ENCODE peak calls at places on chromosomes 5 and 9, in seven cellular contexts. U is tibial nerve, C is right lobe of liver, J is lower leg skin, B is endothelial cell of umbilical vein, S is H54, G is IMR-90. H is an unnamed sample.
A peak's percentile ranks its signal among the peaks of the same experiment; 100 is the strongest.

GRCh38 chr9:94639045-94639995 is at the start of gene FBP1:
- DNase-seq in U (no peak), C (peak; percentile 86), J (no peak), B (peak; percentile 17), S (no peak), G (no peak), H (peak; percentile 18)

GRCh38 chr5:39447968-39448367 is 23.2 kb upstream of the DAB2 start:
- DNase-seq in U (no peak), C (no peak), J (no peak), B (peak; percentile 79), S (no peak), G (peak; percentile 31), H (no peak)

GRCh38 chr5:132023258-132024116 is 12.0 kb upstream of the ACSL6 start:
- DNase-seq in U (no peak), C (no peak), J (peak; percentile 74), B (no peak), S (no peak), G (no peak), H (no peak)

GRCh38 chr9:38154501-38155421 is 85.7 kb upstream of the SHB start:
- DNase-seq in U (no peak), C (no peak), J (peak; percentile 65), B (no peak), S (no peak), G (no peak), H (no peak)

GRCh38 chr5:159133041-159133741 is 33.5 kb upstream of the EBF1 start:
- DNase-seq in U (no peak), C (no peak), J (peak; percentile 85), B (peak; percentile 62), S (no peak), G (peak; percentile 67), H (peak; percentile 66)

GRCh38 chr9:91253488-91253887 is 108.2 kb downstream of the AUH start:
- DNase-seq in U (no peak), C (no peak), J (no peak), B (no peak), S (no peak), G (peak; percentile 31), H (peak; percentile 43)

GRCh38 chr5:164487939-164488338 is 982.5 kb downstream of the MAT2B start:
- DNase-seq in U (no peak), C (no peak), J (no peak), B (no peak), S (no peak), G (peak; percentile 20), H (no peak)

GRCh38 chr5:1747079-1747802 is 52.4 kb downstream of the MRPL36 start:
- DNase-seq in U (no peak), C (no peak), J (peak; percentile 76), B (no peak), S (no peak), G (no peak), H (no peak)

GRCh38 chr9:130176760-130177159 is 4.6 kb downstream of the NCS1 start:
- DNase-seq in U (no peak), C (no peak), J (no peak), B (no peak), S (no peak), G (no peak), H (no peak)

GRCh38 chr9:99040911-99041582 is 63.9 kb upstream of the TGFBR1 start:
- DNase-seq in U (no peak), C (no peak), J (no peak), B (no peak), S (peak; percentile 64), G (peak; percentile 87), H (no peak)

GRCh38 chr5:12883395-12883794 is 979.1 kb upstream of the CTNND2 start:
- DNase-seq in U (no peak), C (no peak), J (no peak), B (no peak), S (no peak), G (no peak), H (no peak)

GRCh38 chr5:14705556-14705955 is 41.0 kb downstream of the OTULIN start:
- DNase-seq in U (no peak), C (no peak), J (peak; percentile 73), B (no peak), S (no peak), G (no peak), H (no peak)

GRCh38 chr9:107810493-107810931 is 320.9 kb upstream of the KLF4 start:
- DNase-seq in U (no peak), C (no peak), J (no peak), B (no peak), S (no peak), G (peak; percentile 25), H (no peak)

GRCh38 chr9:124774131-124774978 is 2.6 kb upstream of the OLFML2A start:
- DNase-seq in U (peak; percentile 77), C (peak; percentile 79), J (peak; percentile 96), B (peak; percentile 76), S (peak; percentile 96), G (peak; percentile 73), H (peak; percentile 87)

GRCh38 chr5:114332493-114332892 is 29.4 kb upstream of the KCNN2 start:
- DNase-seq in U (no peak), C (no peak), J (no peak), B (no peak), S (no peak), G (no peak), H (no peak)

GRCh38 chr5:57332350-57332749 is 150.3 kb downstream of the ACTBL2 start:
- DNase-seq in U (no peak), C (no peak), J (no peak), B (no peak), S (no peak), G (peak; percentile 86), H (no peak)

GRCh38 chr9:132128191-132128590 is 33.7 kb upstream of the NTNG2 start:
- DNase-seq in U (no peak), C (no peak), J (no peak), B (no peak), S (no peak), G (no peak), H (no peak)

GRCh38 chr9:130741831-130742449 is 48.4 kb downstream of the EXOSC2 start:
- DNase-seq in U (no peak), C (no peak), J (no peak), B (no peak), S (peak; percentile 9), G (peak; percentile 88), H (no peak)

GRCh38 chr9:69637193-69637592 is 35.0 kb downstream of the APBA1 start:
- DNase-seq in U (no peak), C (no peak), J (no peak), B (no peak), S (no peak), G (no peak), H (no peak)

GRCh38 chr5:173972844-173973613 is 15.9 kb upstream of the C5orf47 start:
- DNase-seq in U (peak; percentile 74), C (peak; percentile 78), J (peak; percentile 96), B (peak; percentile 82), S (peak; percentile 91), G (peak; percentile 83), H (peak; percentile 78)

GRCh38 chr9:133794006-133794760 is 56.0 kb upstream of the SARDH start:
- DNase-seq in U (no peak), C (no peak), J (no peak), B (no peak), S (no peak), G (no peak), H (no peak)

GRCh38 chr9:133795049-133795448 is 56.9 kb upstream of the SARDH start:
- DNase-seq in U (no peak), C (no peak), J (no peak), B (no peak), S (peak; percentile 68), G (no peak), H (no peak)

GRCh38 chr9:133798160-133798559 is 60.0 kb upstream of the SARDH start:
- DNase-seq in U (no peak), C (no peak), J (no peak), B (no peak), S (no peak), G (no peak), H (no peak)

GRCh38 chr9:133797406-133798150 is 59.4 kb upstream of the SARDH start:
- DNase-seq in U (no peak), C (no peak), J (no peak), B (no peak), S (no peak), G (no peak), H (no peak)

GRCh38 chr9:133796562-133796961 is 58.4 kb upstream of the SARDH start:
- DNase-seq in U (no peak), C (no peak), J (no peak), B (no peak), S (no peak), G (no peak), H (no peak)
- TF ChIP-seq POLR2A in U (no peak), C (no peak), J (no peak), B (no peak), S (no peak), G (no peak), H (no peak)

GRCh38 chr5:134525687-134526482 is 415 bp downstream of the JADE2 start:
- DNase-seq in U (peak; percentile 55), C (peak; percentile 66), J (peak; percentile 94), B (peak; percentile 76), S (peak; percentile 67), G (peak; percentile 83), H (peak; percentile 78)
- TF ChIP-seq POLR2A in U (peak; percentile 29), C (peak; percentile 52), J (no peak), B (peak; percentile 67), S (peak; percentile 31), G (peak; percentile 68), H (peak; percentile 48)

DNA sequence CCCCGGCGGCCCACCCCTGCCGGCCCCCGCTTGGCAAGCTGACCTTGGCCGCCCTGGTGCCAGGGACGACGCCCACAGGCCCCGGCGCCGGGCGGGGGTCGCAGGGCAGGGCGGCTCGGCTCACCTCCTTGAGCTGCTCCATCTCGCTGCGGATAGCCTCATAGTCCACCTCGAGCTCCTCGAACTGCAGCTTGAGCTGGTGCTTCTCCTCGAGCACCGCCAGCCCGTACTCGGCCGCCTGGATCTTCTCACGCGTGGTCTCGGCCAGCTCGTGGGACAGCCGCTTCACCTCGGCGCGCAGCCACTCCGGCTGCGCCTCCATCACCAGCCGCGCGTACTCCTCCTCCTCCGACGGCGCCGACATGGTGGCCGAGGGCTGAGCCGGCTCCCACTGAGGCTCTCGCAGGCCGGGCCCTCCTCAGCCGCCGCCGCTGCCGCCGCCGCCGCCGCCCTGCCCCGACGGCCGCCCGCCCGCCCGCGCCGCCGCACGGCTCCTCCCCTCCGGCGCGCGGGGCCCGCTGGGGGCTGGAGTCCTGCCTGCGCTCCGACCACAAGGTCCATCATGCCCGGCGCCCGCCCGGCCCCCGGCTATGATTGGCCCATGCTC is at the start of gene BICD2:
- DNase-seq in U (no peak), C (peak; percentile 42), J (no peak), B (peak; percentile 35), S (no peak), G (no peak), H (no peak)
- TF ChIP-seq POLR2A in U (peak; percentile 19), C (no peak), J (no peak), B (no peak), S (peak; percentile 47), G (no peak), H (no peak)

GRCh38 chr5:172886974-172887491 is 53.0 kb downstream of the ERGIC1 start:
- DNase-seq in U (no peak), C (peak; percentile 85), J (no peak), B (peak; percentile 81), S (no peak), G (peak; percentile 88), H (no peak)
- TF ChIP-seq POLR2A in U (no peak), C (peak; percentile 88), J (no peak), B (no peak), S (no peak), G (no peak), H (no peak)

DNA sequence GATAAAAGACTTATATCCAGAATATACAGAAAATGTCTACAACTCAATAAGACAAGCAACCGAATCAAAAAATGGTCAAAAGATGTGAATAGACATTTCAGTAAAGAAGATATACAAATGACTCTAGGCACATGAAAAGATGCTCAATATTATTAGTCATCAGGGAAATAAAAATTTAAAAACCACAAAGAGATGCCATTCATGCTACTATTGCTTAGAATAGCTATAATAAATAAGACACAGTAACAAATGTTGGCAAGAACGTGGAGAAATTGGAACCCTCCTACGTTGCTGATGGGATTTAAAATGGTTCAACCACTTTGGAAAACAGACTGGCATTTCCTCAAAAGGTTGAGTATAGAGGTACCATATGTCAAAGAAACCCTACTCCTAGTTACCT is 39.8 kb downstream of the POLK start:
- DNase-seq in U (no peak), C (no peak), J (no peak), B (no peak), S (no peak), G (peak; percentile 70), H (no peak)
- TF ChIP-seq POLR2A in U (no peak), C (no peak), J (no peak), B (no peak), S (no peak), G (no peak), H (no peak)